ENCODE peak calls at places on chromosome 9, in six cellular contexts. B is lower leg skin; L is HL-60; J is cardiac muscle cell; P is GM12865; D is CD8-positive, alpha-beta T cell. C is an unnamed sample.

GRCh38 chr9:111102793-111103474 is 64.7 kb upstream of the LPAR1 start:
- DNase-seq in B (no peak), L (no peak), J (no peak), P (no peak), D (no peak), C (no peak)

GRCh38 chr9:131289301-131290038 is at the start of gene PLPP7:
- DNase-seq in B (no peak), L (no peak), J (peak; percentile 80), P (peak; percentile 29), D (no peak), C (no peak)

GRCh38 chr9:120878188-120879130 is 1.5 kb upstream of the PHF19 start:
- DNase-seq in B (no peak), L (no peak), J (no peak), P (peak; percentile 40), D (no peak), C (no peak)

GRCh38 chr9:112061152-112061740 is 113.9 kb downstream of the SUSD1 start:
- DNase-seq in B (peak; percentile 73), L (peak; percentile 84), J (no peak), P (peak; percentile 83), D (peak; percentile 29), C (no peak)

GRCh38 chr9:87016681-87017080 is 69.4 kb upstream of the GAS1 start:
- DNase-seq in B (no peak), L (no peak), J (no peak), P (no peak), D (no peak), C (no peak)

GRCh38 chr9:128203024-128203841 is at the start of gene DNM1:
- DNase-seq in B (no peak), L (peak; percentile 52), J (peak; percentile 87), P (peak; percentile 66), D (peak; percentile 66), C (peak; percentile 83)

GRCh38 chr9:128104171-128104618 is 23.3 kb downstream of the PTGES2 start:
- DNase-seq in B (no peak), L (no peak), J (no peak), P (no peak), D (no peak), C (no peak)

GRCh38 chr9:114364123-114364522 is 23.7 kb downstream of the AKNA start:
- DNase-seq in B (no peak), L (peak; percentile 43), J (no peak), P (no peak), D (no peak), C (no peak)

GRCh38 chr9:83070257-83070656 is 7.3 kb upstream of the RASEF start:
- DNase-seq in B (no peak), L (no peak), J (no peak), P (no peak), D (no peak), C (no peak)

GRCh38 chr9:37928552-37929430 is 24.9 kb upstream of the SLC25A51 start:
- DNase-seq in B (no peak), L (no peak), J (no peak), P (no peak), D (no peak), C (no peak)
- TF ChIP-seq CTCF in B (no peak), L (no peak), J (no peak), P (no peak), D (no peak), C (no peak)

DNA sequence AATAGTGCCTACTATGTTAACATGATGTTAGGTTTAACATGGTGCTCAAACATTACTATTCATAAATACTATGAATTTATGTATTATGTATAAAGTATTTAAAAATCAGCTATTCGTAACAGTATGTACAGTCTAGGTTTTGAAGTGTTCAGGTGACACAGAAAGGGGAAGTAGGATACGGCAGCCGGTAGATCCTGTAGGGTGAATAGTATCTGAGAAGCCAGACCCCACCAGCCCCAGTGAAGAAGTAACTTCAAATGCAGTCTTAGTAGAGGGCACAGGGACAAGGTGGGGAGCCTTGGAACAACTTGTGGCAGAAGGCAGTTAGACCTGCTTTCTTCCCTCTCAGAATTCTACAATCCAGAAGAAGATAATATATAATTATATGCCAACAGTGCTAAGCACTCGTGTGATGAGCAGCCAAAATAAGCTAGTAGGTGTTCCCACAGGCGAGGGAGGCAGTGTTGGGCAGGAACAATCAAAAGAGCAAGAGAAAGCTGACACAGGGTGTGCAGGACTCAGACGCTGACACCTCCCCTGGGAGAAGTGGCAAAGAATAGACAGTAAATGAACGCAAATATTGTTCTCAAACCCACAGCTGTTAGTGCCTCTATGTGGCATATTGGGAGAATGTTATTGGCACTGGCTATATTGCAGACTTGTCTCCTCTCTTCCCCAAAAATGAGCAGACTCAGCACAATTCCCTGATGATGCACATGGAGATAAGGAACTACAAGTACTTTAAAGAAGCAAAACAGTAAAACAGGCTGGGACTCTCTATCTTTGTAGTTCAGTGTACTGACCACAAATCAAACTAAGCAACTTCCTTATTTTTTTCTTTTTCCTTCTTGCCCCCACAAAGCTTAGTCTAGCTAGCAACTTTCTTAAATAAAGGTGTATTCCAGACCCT is 4.6 kb downstream of the ZNF367 start:
- DNase-seq in B (no peak), L (peak; percentile 60), J (no peak), P (peak; percentile 77), D (peak; percentile 22), C (no peak)
- TF ChIP-seq CTCF in B (no peak), L (no peak), J (no peak), P (peak; percentile 5), D (no peak), C (no peak)

GRCh38 chr9:134168731-134169130 is 4.4 kb upstream of the RNU6ATAC start:
- DNase-seq in B (no peak), L (no peak), J (no peak), P (no peak), D (no peak), C (no peak)
- TF ChIP-seq CTCF in B (no peak), L (peak; percentile 29), J (no peak), P (peak; percentile 11), D (no peak), C (peak; percentile 21)

DNA sequence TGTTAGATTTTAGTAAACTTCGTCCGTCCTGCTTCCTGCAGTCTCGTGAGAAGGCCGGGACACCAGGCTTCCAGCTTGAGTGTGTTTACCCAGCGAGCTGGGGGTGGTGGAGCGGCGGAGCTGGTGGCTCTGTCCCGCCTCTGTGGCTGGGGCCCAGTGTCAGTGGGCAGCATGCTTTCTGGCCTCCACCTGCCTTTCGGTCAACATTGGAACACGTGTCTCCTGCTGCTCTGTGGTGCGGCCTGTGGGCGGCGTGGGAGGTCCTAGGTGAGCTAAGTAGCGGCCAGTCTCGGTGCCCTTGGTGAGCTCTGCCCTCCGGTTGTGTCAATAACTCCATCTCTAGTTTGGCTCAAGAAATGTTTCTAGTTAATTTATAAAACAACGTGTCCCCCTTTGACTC is 125.9 kb downstream of the GADD45G start:
- DNase-seq in B (no peak), L (no peak), J (no peak), P (no peak), D (no peak), C (no peak)
- TF ChIP-seq CTCF in B (no peak), L (no peak), J (no peak), P (no peak), D (no peak), C (no peak)

GRCh38 chr9:78438765-78439164 is 141.8 kb downstream of the PSAT1 start:
- DNase-seq in B (no peak), L (no peak), J (no peak), P (no peak), D (no peak), C (no peak)
- TF ChIP-seq CTCF in B (no peak), L (no peak), J (no peak), P (no peak), D (no peak), C (no peak)

DNA sequence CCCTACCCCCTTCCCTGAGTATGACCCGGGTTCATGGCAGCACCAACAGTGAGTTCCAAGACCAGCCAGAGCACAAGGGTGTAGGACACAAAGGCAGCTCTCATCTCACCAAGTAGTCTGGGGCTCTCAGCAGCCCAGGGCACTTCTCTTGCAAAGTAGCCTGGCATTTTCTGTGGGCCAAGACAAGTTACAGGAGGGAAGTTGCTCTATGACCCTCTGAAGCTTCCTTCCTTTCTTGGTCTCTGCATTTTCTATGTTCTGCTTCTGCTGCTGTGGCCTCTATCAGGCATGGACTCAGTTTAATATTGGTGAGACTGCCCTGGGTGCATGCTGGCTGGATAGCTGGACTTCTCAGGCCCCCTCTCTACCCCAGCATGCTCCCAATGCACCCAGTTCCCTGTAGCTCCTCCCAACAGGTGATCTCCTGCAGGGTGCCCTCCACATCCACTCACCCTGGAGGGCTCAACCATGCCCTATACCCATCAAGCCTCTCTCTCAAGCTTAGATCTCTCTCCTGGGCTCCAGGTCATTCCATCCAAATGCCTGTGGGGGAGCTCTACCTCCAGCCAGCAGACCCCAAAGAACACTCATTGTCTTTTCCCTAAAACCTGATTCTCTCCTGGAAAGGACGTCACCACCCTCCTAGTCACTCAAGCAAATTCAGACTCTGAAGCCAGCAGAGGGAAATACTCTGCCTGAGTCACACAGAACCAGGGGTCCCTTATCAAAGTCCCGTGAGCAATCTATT is 13.9 kb downstream of the TBC1D2 start:
- DNase-seq in B (no peak), L (peak; percentile 60), J (no peak), P (no peak), D (no peak), C (no peak)
- TF ChIP-seq CTCF in B (no peak), L (no peak), J (peak; percentile 28), P (no peak), D (no peak), C (no peak)

C was measured in mesothelial cell of epicardium.